ENCODE peak calls at places on chromosomes 11 and 22, in five cellular contexts. Z is tibial artery, D is gastrocnemius medialis, S is brain microvascular endothelial cell, Y is HepG2. B is an unnamed sample.

GRCh38 chr22:45237065-45237990 is 3.4 kb downstream of the KIAA0930 start:
- DNase-seq in Z (no peak), D (no peak), S (no peak), Y (peak; percentile 39), B (no peak)

GRCh38 chr11:34105079-34105956 is at the start of gene NAT10:
- DNase-seq in Z (peak; percentile 98), D (peak; percentile 99), S (peak; percentile 98), Y (peak; percentile 97), B (peak; percentile 93)

GRCh38 chr22:44443641-44444235 is 54.3 kb downstream of the RTL6 start:
- DNase-seq in Z (peak; percentile 41), D (no peak), S (no peak), Y (no peak), B (no peak)

GRCh38 chr11:106608677-106609076 is 409.6 kb downstream of the GUCY1A2 start:
- DNase-seq in Z (no peak), D (no peak), S (peak; percentile 20), Y (no peak), B (peak; percentile 10)

GRCh38 chr22:37751449-37752188 is 54.8 kb downstream of the TRIOBP start:
- DNase-seq in Z (no peak), D (no peak), S (no peak), Y (no peak), B (no peak)

GRCh38 chr11:129739339-129739738 is 76.3 kb upstream of the TMEM45B start:
- DNase-seq in Z (no peak), D (no peak), S (no peak), Y (no peak), B (no peak)

GRCh38 chr11:267491-267994 is 10.7 kb upstream of the NLRP6 start:
- DNase-seq in Z (peak; percentile 74), D (no peak), S (no peak), Y (no peak), B (no peak)

GRCh38 chr22:29113329-29113728 is 40.5 kb downstream of the KREMEN1 start:
- DNase-seq in Z (no peak), D (no peak), S (no peak), Y (no peak), B (no peak)

GRCh38 chr11:75276696-75277095 is 36.1 kb downstream of the TPBGL start:
- DNase-seq in Z (no peak), D (peak; percentile 1), S (no peak), Y (no peak), B (no peak)

GRCh38 chr22:27815826-27816530 is 14.4 kb upstream of the MN1 start:
- DNase-seq in Z (no peak), D (no peak), S (no peak), Y (no peak), B (no peak)

GRCh38 chr11:10263929-10264328 is 30.1 kb downstream of the SBF2 start:
- DNase-seq in Z (no peak), D (no peak), S (peak; percentile 52), Y (no peak), B (peak; percentile 10)

GRCh38 chr22:24994070-24994763 is 41.7 kb downstream of the KIAA1671 start:
- DNase-seq in Z (no peak), D (no peak), S (no peak), Y (no peak), B (no peak)

GRCh38 chr22:42963231-42963595 is 51.7 kb downstream of the PACSIN2 start:
- DNase-seq in Z (no peak), D (no peak), S (no peak), Y (no peak), B (no peak)

GRCh38 chr11:84564180-84564866 is 1062.8 kb downstream of the DLG2 start:
- DNase-seq in Z (no peak), D (no peak), S (peak; percentile 62), Y (peak; percentile 77), B (peak; percentile 76)

GRCh38 chr11:32088117-32088941 is 2.5 kb upstream of the RCN1 start:
- DNase-seq in Z (peak; percentile 86), D (no peak), S (peak; percentile 95), Y (no peak), B (peak; percentile 72)

GRCh38 chr22:25488244-25489020 is 76.0 kb upstream of the GRK3 start:
- DNase-seq in Z (no peak), D (peak; percentile 39), S (peak; percentile 93), Y (peak; percentile 52), B (peak; percentile 86)

GRCh38 chr11:65442952-65443351 is 20.4 kb downstream of the NEAT1 start:
- DNase-seq in Z (peak; percentile 67), D (no peak), S (peak; percentile 37), Y (no peak), B (no peak)

GRCh38 chr11:75326439-75326810 is 25.0 kb downstream of the ARRB1 start:
- DNase-seq in Z (no peak), D (no peak), S (no peak), Y (no peak), B (no peak)

GRCh38 chr22:25095869-25096268 is 103.8 kb upstream of the CRYBB3 start:
- DNase-seq in Z (no peak), D (no peak), S (no peak), Y (no peak), B (no peak)

GRCh38 chr11:129974237-129974636 is 28.4 kb downstream of the PRDM10 start:
- DNase-seq in Z (no peak), D (no peak), S (no peak), Y (no peak), B (no peak)

GRCh38 chr11:115054541-115055538 is 376.5 kb downstream of the NXPE2 start:
- DNase-seq in Z (no peak), D (peak; percentile 26), S (no peak), Y (no peak), B (no peak)

DNA sequence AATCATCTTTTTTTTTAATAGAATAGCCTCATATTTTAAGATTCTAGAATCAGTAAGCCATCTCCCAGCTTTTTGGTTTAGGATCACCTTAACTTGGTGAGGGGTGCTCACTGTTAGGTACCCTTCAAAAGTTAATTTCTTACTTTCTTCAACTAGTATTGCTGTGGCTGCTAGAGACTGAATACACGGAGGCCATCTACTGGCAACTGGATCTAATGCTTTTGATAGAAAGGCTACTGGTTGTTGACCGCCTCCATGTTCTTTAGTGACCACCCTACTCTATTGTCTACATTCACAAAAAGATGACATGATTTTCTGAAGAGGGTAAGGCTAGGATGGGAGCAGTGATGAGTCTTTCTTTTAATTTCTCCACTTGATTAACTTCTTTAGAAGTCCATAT is 16.7 kb upstream of the ALDH3B2 start:
- DNase-seq in Z (no peak), D (no peak), S (no peak), Y (no peak), B (no peak)
- TF ChIP-seq CTCF in Z (no peak), D (no peak), S (peak; percentile 45), Y (peak; percentile 43), B (peak; percentile 14)

DNA sequence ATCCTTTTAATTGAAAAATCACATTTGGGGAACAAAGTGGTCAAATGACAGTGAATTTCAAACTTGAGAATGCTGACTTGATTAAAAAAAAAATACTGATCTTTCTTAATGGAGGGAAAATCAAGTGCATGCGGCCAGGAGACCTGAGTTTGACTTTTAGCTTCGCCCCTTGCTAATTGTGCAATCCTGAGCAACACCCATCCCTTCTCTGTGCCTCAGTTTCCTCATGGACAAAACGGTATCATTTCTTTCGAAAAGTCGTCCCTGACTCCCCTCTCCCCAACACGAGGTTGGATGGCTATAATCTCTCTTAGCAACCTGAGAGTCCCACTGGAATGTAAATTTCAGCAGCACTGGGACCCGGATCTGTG is 959 bp upstream of the FJX1 start:
- DNase-seq in Z (no peak), D (no peak), S (no peak), Y (no peak), B (no peak)
- H3K4me3 ChIP-seq in Z (peak overlapping the region; percentile 70), D (peak overlapping the region; percentile 55), S (peak overlapping the region; percentile 81), Y (no peak overlapping the region), B (no peak overlapping the region)

GRCh38 chr22:19915287-19915954 is 26.2 kb upstream of the COMT start:
- DNase-seq in Z (no peak), D (no peak), S (no peak), Y (no peak), B (no peak)
- H3K36me3 ChIP-seq in Z (peaks cover 51% of the 10 kb centered on the region), D (no peaks in the 10 kb centered on the region), S (peaks cover 52% of the 10 kb centered on the region), Y (peaks cover 69% of the 10 kb centered on the region), B (peaks cover 2% of the 10 kb centered on the region)

DNA sequence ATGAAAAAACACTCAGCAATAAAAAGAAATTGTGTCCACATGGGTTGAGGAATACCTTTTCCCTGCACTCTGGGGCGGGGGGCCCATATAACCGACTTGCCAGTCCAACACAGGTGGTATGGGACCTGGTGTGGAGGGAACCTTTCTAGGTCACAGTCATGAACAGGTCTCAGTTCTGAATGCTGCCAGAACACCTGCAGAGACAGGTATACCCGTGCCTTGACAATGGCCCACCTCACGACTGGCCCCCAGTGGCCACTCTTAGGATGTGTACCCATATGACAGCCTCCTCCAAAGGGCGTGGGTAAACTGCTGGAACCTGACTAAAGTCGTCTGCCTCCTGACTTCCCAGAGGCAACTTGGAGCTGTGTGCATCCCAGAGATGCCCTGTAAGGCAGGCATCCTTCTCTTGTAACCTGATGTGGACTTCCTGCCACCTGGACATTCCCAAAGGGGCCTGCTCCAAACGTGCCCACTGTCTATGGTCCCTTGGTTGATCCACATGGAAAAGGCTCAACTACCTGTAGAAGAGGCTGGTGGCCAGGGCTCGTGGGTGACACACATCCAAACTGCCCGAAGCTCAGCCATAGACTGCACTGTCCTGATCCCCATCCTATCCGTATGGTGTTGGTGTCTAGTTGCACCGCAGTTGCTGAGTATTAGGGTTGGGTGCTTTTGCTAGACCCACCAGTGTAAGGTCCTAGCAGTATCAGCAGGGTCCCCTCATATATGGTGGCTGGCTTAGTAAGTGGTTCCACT is 859.3 kb downstream of the BRD1 start:
- DNase-seq in Z (peak; percentile 40), D (no peak), S (no peak), Y (peak; percentile 23), B (no peak)
- TF ChIP-seq CTCF in Z (no peak), D (no peak), S (peak; percentile 18), Y (peak; percentile 83), B (peak; percentile 27)

GRCh38 chr22:50577697-50577986 is 585 bp downstream of the CPT1B start:
- DNase-seq in Z (no peak), D (no peak), S (no peak), Y (no peak), B (no peak)

GRCh38 chr22:50577987-50578775 is at the start of gene CPT1B:
- DNase-seq in Z (peak; percentile 60), D (peak; percentile 79), S (no peak), Y (no peak), B (no peak)

GRCh38 chr22:50576070-50576469 is 2.2 kb downstream of the CPT1B start:
- DNase-seq in Z (peak; percentile 24), D (no peak), S (peak; percentile 12), Y (peak; percentile 81), B (peak; percentile 32)

GRCh38 chr22:50575426-50575941 is 2.7 kb downstream of the CPT1B start:
- DNase-seq in Z (peak; percentile 51), D (no peak), S (no peak), Y (no peak), B (no peak)

GRCh38 chr22:50576806-50577696 is 1.2 kb downstream of the CPT1B start:
- DNase-seq in Z (peak; percentile 32), D (no peak), S (no peak), Y (no peak), B (no peak)
- H3K4me3 ChIP-seq in Z (no peak overlapping the region), D (peak overlapping the region; percentile 64), S (no peak overlapping the region), Y (no peak overlapping the region), B (no peak overlapping the region)

GRCh38 chr11:122363306-122363705 is 247.3 kb upstream of the BLID start:
- DNase-seq in Z (no peak), D (no peak), S (no peak), Y (no peak), B (no peak)
- H3K36me3 ChIP-seq in Z (no peaks in the 10 kb centered on the region), D (no peaks in the 10 kb centered on the region), S (no peaks in the 10 kb centered on the region), Y (no peaks in the 10 kb centered on the region), B (no peaks in the 10 kb centered on the region)

DNA sequence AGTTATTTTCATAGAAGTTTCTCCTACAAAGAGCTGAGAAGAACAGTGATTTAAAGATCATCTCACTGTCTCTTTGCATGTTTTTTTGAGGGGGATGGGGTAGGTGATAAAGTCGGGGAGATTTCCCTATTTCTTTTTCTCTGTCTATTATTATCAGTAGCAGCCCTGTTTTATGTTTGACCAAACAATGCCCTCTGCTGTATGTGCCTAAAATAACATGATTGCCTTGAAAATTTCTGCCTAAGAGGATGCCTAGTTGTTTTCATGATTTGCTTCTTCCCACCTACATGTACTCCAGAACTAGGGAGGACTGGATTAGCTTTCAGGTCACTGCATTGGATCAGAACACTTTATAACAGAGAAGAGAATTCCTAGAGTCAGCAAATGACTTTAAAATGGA is 1330.2 kb downstream of the LRRC4C start:
- DNase-seq in Z (no peak), D (no peak), S (no peak), Y (no peak), B (no peak)
- TF ChIP-seq CTCF in Z (no peak), D (no peak), S (no peak), Y (peak; percentile 28), B (peak; percentile 45)